ENCODE peak calls at places on chromosome 20, in five cellular contexts. V is PC-9, L is upper lobe of left lung, Y is hepatocyte, T is A549. Q is an unnamed sample. For H3K4me1, the result is how much of the 10 kb centered on the place peaks cover.

GRCh38 chr20:19907326-19908056 is 109.7 kb upstream of the NAA20 start:
- DNase-seq in V (no peak), L (no peak), Y (no peak), T (no peak), Q (peak)

GRCh38 chr20:14616003-14616402 is 278.6 kb upstream of the FLRT3 start:
- DNase-seq in V (no peak), L (no peak), Y (no peak), T (no peak), Q (no peak)

GRCh38 chr20:63627129-63627699 is 313 bp upstream of the GMEB2 start:
- DNase-seq in V (peak), L (peak), Y (peak), T (peak), Q (peak)

GRCh38 chr20:46174469-46175126 is 56.5 kb downstream of the CD40 start:
- DNase-seq in V (peak), L (peak), Y (peak), T (peak), Q (peak)

GRCh38 chr20:6700563-6701328 is 66.7 kb upstream of the BMP2 start:
- DNase-seq in V (no peak), L (no peak), Y (no peak), T (no peak), Q (no peak)

GRCh38 chr20:57693670-57694329 is 16.0 kb downstream of the PMEPA1 start:
- DNase-seq in V (no peak), L (no peak), Y (no peak), T (no peak), Q (no peak)

GRCh38 chr20:6691541-6691940 is 75.9 kb upstream of the BMP2 start:
- DNase-seq in V (no peak), L (no peak), Y (no peak), T (no peak), Q (no peak)

GRCh38 chr20:62808211-62808865 is 3.7 kb downstream of the OGFR start:
- DNase-seq in V (peak), L (peak), Y (peak), T (peak), Q (no peak)

GRCh38 chr20:17787816-17788215 is 88.0 kb downstream of the BANF2 start:
- DNase-seq in V (no peak), L (no peak), Y (no peak), T (no peak), Q (no peak)

GRCh38 chr20:35504751-35505150 is 24.7 kb downstream of the C20orf173 start:
- DNase-seq in V (no peak), L (no peak), Y (no peak), T (no peak), Q (no peak)

GRCh38 chr20:58792426-58792825 is 58.3 kb downstream of the GNAS-AS1 start:
- DNase-seq in V (no peak), L (peak), Y (no peak), T (no peak), Q (no peak)

GRCh38 chr20:1935696-1936366 is 40.6 kb downstream of the SIRPA start:
- DNase-seq in V (no peak), L (no peak), Y (peak), T (no peak), Q (peak)

GRCh38 chr20:45346291-45346718 is 1.9 kb downstream of the SDC4 start:
- DNase-seq in V (no peak), L (no peak), Y (no peak), T (no peak), Q (no peak)

GRCh38 chr20:41003143-41003932 is 25.3 kb upstream of the TOP1 start:
- DNase-seq in V (peak), L (no peak), Y (peak), T (peak), Q (no peak)

GRCh38 chr20:8996817-8997512 is 71.9 kb upstream of the PLCB4 start:
- DNase-seq in V (no peak), L (no peak), Y (no peak), T (no peak), Q (no peak)

GRCh38 chr20:17671051-17671450 is 11.0 kb downstream of the RRBP1 start:
- DNase-seq in V (no peak), L (no peak), Y (no peak), T (no peak), Q (no peak)

GRCh38 chr20:63191400-63191799 is 24.5 kb downstream of the YTHDF1 start:
- DNase-seq in V (peak), L (peak), Y (no peak), T (peak), Q (peak)

GRCh38 chr20:63098195-63098810 is 91.5 kb upstream of the BHLHE23 start:
- DNase-seq in V (no peak), L (no peak), Y (no peak), T (no peak), Q (no peak)

GRCh38 chr20:4130404-4131189 is 115.2 kb upstream of the RNF24 start:
- DNase-seq in V (no peak), L (no peak), Y (no peak), T (peak), Q (no peak)

GRCh38 chr20:57501461-57502330 is 23.2 kb downstream of the CTCFL start:
- DNase-seq in V (peak), L (peak), Y (no peak), T (no peak), Q (no peak)

GRCh38 chr20:57650756-57651483 is 30.7 kb upstream of the ZBP1 start:
- DNase-seq in V (no peak), L (peak), Y (peak), T (no peak), Q (no peak)

GRCh38 chr20:4666001-4666470 is 55.7 kb upstream of the PRND start:
- DNase-seq in V (peak), L (no peak), Y (no peak), T (no peak), Q (no peak)

GRCh38 chr20:50724851-50725721 is 6.3 kb upstream of the PARD6B start:
- DNase-seq in V (peak), L (no peak), Y (peak), T (peak), Q (no peak)

GRCh38 chr20:57661201-57662027 is 41.2 kb upstream of the ZBP1 start:
- DNase-seq in V (no peak), L (peak), Y (no peak), T (no peak), Q (no peak)

GRCh38 chr20:64080013-64080812 is at the start of gene OPRL1:
- DNase-seq in V (no peak), L (peak), Y (no peak), T (no peak), Q (no peak)

GRCh38 chr20:49717693-49718092 is 4.0 kb upstream of the B4GALT5 start:
- DNase-seq in V (peak), L (no peak), Y (peak), T (no peak), Q (no peak)

GRCh38 chr20:59939879-59940128 is 301 bp downstream of the PPP1R3D start:
- DNase-seq in V (no peak), L (no peak), Y (no peak), T (no peak), Q (peak)

GRCh38 chr20:41133709-41134361 is 3.5 kb upstream of the PLCG1 start:
- DNase-seq in V (no peak), L (no peak), Y (no peak), T (no peak), Q (no peak)

GRCh38 chr20:64109831-64110391 is 2.5 kb upstream of the NPBWR2 start:
- DNase-seq in V (no peak), L (no peak), Y (no peak), T (no peak), Q (no peak)

GRCh38 chr20:35145141-35145564 is 2.0 kb downstream of the EDEM2 start:
- DNase-seq in V (peak), L (no peak), Y (peak), T (peak), Q (no peak)

GRCh38 chr20:18263723-18264122 is 24.6 kb upstream of the ZNF133 start:
- DNase-seq in V (peak), L (no peak), Y (peak), T (peak), Q (no peak)

GRCh38 chr20:62045118-62045517 is 20.6 kb downstream of the TAF4 start:
- DNase-seq in V (no peak), L (peak), Y (no peak), T (no peak), Q (no peak)

GRCh38 chr20:64106435-64106961 is 867 bp downstream of the NPBWR2 start:
- DNase-seq in V (no peak), L (no peak), Y (no peak), T (no peak), Q (peak)

GRCh38 chr20:63056236-63057132 is 49.7 kb upstream of the BHLHE23 start:
- DNase-seq in V (peak), L (no peak), Y (peak), T (peak), Q (peak)

GRCh38 chr20:29740601-29740950 is 1516.9 kb upstream of the DEFB115 start:
- DNase-seq in V (no peak), L (no peak), Y (no peak), T (no peak), Q (peak)

GRCh38 chr20:5061209-5061608 is 58.5 kb downstream of the PCNA start:
- DNase-seq in V (peak), L (no peak), Y (peak), T (peak), Q (no peak)

GRCh38 chr20:4519530-4519929 is 202.2 kb upstream of the PRND start:
- DNase-seq in V (peak), L (no peak), Y (peak), T (peak), Q (no peak)

GRCh38 chr20:39756828-39757227 is 794.7 kb downstream of the DHX35 start:
- DNase-seq in V (no peak), L (no peak), Y (peak), T (no peak), Q (no peak)

GRCh38 chr20:45322952-45323383 is 14.9 kb upstream of the MATN4 start:
- DNase-seq in V (peak), L (no peak), Y (peak), T (peak), Q (peak)

GRCh38 chr20:32513031-32513866 is 71.9 kb downstream of the NOL4L start:
- DNase-seq in V (no peak), L (no peak), Y (no peak), T (no peak), Q (no peak)

GRCh38 chr20:32510120-32510600 is 75.0 kb downstream of the NOL4L start:
- DNase-seq in V (no peak), L (peak), Y (peak), T (no peak), Q (no peak)

GRCh38 chr20:32511358-32512046 is 73.6 kb downstream of the NOL4L start:
- DNase-seq in V (no peak), L (no peak), Y (no peak), T (no peak), Q (no peak)

GRCh38 chr20:32510601-32511357 is 74.4 kb downstream of the NOL4L start:
- DNase-seq in V (no peak), L (no peak), Y (peak), T (no peak), Q (peak)

DNA sequence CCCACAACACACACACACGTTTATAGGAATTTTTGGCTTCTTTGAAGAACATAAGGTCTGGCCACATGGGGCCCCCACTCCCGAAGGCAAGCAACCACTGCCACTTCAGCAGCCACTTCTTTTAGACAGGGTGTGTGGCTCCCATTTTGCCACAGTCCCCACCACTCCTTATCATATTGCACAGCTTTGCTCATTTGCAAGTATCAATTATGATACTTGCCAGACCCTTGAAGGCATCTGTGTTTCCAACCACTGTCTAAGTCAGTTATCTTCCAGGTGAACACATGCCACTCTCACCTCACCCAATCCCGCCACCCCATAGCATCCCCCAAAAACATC is 73.1 kb downstream of the NOL4L start:
- DNase-seq in V (no peak), L (no peak), Y (no peak), T (no peak), Q (no peak)
- TF ChIP-seq CTCF in V (no peak), L (no peak), Y (no peak), T (no peak), Q (no peak)

GRCh38 chr20:12902992-12903391 is 105.8 kb upstream of the SPTLC3 start:
- DNase-seq in V (no peak), L (no peak), Y (no peak), T (no peak), Q (no peak)

GRCh38 chr20:12911372-12911771 is 97.4 kb upstream of the SPTLC3 start:
- DNase-seq in V (no peak), L (no peak), Y (no peak), T (no peak), Q (no peak)

DNA sequence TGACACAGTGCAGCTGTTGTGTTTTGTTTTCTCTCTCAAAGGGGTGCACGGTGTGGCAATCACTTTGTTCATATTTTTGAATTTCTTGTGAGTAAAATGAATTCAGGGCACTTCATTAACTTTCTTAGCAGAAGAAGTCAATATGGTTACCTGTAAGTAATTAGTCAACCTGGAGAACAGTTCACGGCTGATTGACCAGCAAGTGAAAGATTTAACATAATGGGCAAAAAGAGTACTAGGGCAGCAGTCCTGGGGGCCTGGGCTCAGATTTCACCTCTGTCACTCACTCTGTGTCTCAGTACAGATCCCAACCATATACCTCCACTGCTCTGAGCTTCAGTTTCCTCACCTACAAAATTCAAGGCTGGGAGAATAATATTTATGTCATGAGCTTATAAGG is 102.4 kb upstream of the SPTLC3 start:
- DNase-seq in V (no peak), L (no peak), Y (no peak), T (no peak), Q (no peak)
- H3K4me3 ChIP-seq in V (no peak), L (no peak), Y (no peak), T (no peak), Q (no peak)

GRCh38 chr20:36875702-36876472 is at the start of gene TLDC2:
- DNase-seq in V (no peak), L (no peak), Y (peak), T (no peak), Q (no peak)

GRCh38 chr20:36873498-36874189 is 2.3 kb upstream of the TLDC2 start:
- DNase-seq in V (no peak), L (no peak), Y (no peak), T (no peak), Q (no peak)

GRCh38 chr20:36876473-36876833 is 515 bp downstream of the TLDC2 start:
- DNase-seq in V (no peak), L (no peak), Y (no peak), T (no peak), Q (no peak)

GRCh38 chr20:36872857-36873256 is 3.1 kb upstream of the TLDC2 start:
- DNase-seq in V (no peak), L (no peak), Y (no peak), T (no peak), Q (no peak)

DNA sequence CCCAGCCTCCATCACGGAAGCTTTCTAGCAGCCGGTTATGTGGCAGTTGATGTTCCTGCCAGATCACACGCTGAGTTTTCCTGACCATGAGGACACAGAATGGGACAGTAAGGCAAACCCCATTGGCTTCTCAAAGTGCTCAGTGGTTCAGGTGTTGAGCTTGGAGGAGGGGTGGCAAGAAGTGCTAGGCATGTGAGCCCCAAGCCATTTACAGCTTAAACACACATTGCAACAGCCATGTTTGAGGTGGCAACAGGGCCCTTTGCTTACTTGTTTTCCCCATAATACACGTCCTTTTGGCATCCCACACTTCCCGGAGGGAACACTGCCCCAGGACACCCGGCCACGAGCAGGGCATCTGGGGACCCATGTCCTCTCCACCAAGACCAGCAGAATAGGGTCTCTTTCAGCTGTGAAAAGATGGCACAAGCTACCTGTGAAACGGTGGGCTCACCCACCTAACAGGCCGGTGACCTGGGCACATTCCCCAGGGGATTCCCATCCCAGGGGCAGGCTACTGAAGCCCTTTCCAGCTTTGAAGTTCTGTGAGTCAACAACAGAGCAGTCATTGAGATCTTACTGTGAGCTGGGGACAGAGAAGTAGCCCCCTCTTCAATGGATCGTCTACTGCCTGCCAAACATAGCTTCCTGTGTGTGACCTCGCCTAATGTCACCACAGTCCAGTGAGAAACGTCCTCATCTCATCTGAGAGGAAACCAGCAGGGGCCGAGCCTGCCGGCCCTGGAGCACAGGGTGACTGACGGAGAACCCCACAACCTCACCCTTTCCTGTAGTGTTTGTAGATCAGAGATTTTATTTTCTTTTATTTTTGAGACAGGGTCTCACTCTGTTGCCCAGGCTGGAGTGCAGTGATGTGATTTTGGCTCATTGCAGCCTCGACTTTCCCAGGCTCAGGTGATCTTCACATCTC is 4.0 kb upstream of the TLDC2 start:
- DNase-seq in V (no peak), L (no peak), Y (no peak), T (no peak), Q (no peak)
- H3K4me1 ChIP-seq in V (under half), L (under half), Y (under half), T (under half), Q (under half)

DNA sequence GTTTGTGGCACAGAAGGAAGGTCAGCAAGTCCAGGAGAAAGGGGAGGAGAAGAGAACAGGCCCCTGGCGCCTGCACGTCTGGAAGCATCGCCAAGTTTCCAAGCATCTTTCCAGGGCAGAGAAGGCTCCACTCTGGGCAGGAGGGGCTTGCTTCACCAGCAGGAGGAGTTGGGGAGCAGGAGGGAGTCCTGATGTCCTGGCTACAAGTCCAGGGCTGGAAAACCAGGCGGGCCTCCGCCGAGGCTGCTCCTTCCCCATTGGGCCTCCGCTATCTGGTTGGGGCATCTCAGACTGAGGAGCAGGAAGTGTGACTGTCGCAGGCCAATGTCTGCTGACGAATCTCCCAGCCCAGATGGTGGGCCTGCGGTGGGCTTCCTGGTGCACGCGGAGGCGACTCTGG is 421.9 kb downstream of the PREX1 start:
- DNase-seq in V (no peak), L (peak), Y (no peak), T (peak), Q (no peak)
- TF ChIP-seq CTCF in V (no peak), L (no peak), Y (no peak), T (no peak), Q (no peak)

GRCh38 chr20:52103911-52104545 is 87.6 kb downstream of the ZFP64 start:
- DNase-seq in V (peak), L (peak), Y (no peak), T (no peak), Q (no peak)
- H3K4me3 ChIP-seq in V (peak), L (no peak), Y (peak), T (peak), Q (no peak)